ENCODE peak calls at places on chromosomes 12 and 14, in five cellular contexts. One of them, this sample, is unnamed.

GRCh38 chr12:64675795-64676194 is 65.5 kb downstream of the RASSF3 start:
- DNase-seq in H1: no peak
- DNase-seq in HepG2: no peak
- DNase-seq in SK-N-SH: peak
- DNase-seq in K562: no peak
- DNase-seq in this sample: no peak

GRCh38 chr12:116454076-116454475 is 105.1 kb upstream of the MAP1LC3B2 start:
- DNase-seq in H1: no peak
- DNase-seq in HepG2: no peak
- DNase-seq in SK-N-SH: no peak
- DNase-seq in K562: no peak
- DNase-seq in this sample: no peak

GRCh38 chr14:60101801-60102200 is 10.1 kb downstream of the PCNX4 start:
- DNase-seq in H1: no peak
- DNase-seq in HepG2: no peak
- DNase-seq in SK-N-SH: no peak
- DNase-seq in K562: no peak
- DNase-seq in this sample: no peak

GRCh38 chr14:90568405-90568804 is 171.6 kb downstream of the CALM1 start:
- DNase-seq in H1: no peak
- DNase-seq in HepG2: no peak
- DNase-seq in SK-N-SH: no peak
- DNase-seq in K562: no peak
- DNase-seq in this sample: no peak

GRCh38 chr12:105418232-105418631 is 87.7 kb downstream of the C12orf75 start:
- DNase-seq in H1: no peak
- DNase-seq in HepG2: no peak
- DNase-seq in SK-N-SH: no peak
- DNase-seq in K562: no peak
- DNase-seq in this sample: no peak

GRCh38 chr14:106875503-106875902 is 1349.1 kb downstream of the TMEM121 start:
- DNase-seq in H1: no peak
- DNase-seq in HepG2: no peak
- DNase-seq in SK-N-SH: no peak
- DNase-seq in K562: no peak
- DNase-seq in this sample: no peak

GRCh38 chr12:42921741-42922511 is 332.4 kb upstream of the PRICKLE1 start:
- DNase-seq in H1: no peak
- DNase-seq in HepG2: no peak
- DNase-seq in SK-N-SH: peak
- DNase-seq in K562: no peak
- DNase-seq in this sample: no peak

GRCh38 chr12:60689137-60689536 is 1093.3 kb downstream of the SLC16A7 start:
- DNase-seq in H1: no peak
- DNase-seq in HepG2: no peak
- DNase-seq in SK-N-SH: no peak
- DNase-seq in K562: no peak
- DNase-seq in this sample: no peak

GRCh38 chr14:51094282-51094821 is 553 bp downstream of the TRIM9 start:
- DNase-seq in H1: no peak
- DNase-seq in HepG2: no peak
- DNase-seq in SK-N-SH: peak
- DNase-seq in K562: no peak
- DNase-seq in this sample: peak

GRCh38 chr12:83461326-83461985 is 774.8 kb downstream of the TMTC2 start:
- DNase-seq in H1: no peak
- DNase-seq in HepG2: no peak
- DNase-seq in SK-N-SH: no peak
- DNase-seq in K562: no peak
- DNase-seq in this sample: no peak

GRCh38 chr12:206746-207440 is 7.1 kb downstream of the SLC6A12 start:
- DNase-seq in H1: no peak
- DNase-seq in HepG2: no peak
- DNase-seq in SK-N-SH: no peak
- DNase-seq in K562: no peak
- DNase-seq in this sample: no peak

GRCh38 chr12:53232641-53233538 is 881 bp upstream of the RARG start:
- DNase-seq in H1: no peak
- DNase-seq in HepG2: no peak
- DNase-seq in SK-N-SH: peak
- DNase-seq in K562: peak
- DNase-seq in this sample: peak

GRCh38 chr12:107377596-107378385 is 284.4 kb upstream of the CRY1 start:
- DNase-seq in H1: no peak
- DNase-seq in HepG2: no peak
- DNase-seq in SK-N-SH: no peak
- DNase-seq in K562: no peak
- DNase-seq in this sample: no peak

GRCh38 chr14:69873877-69874780 is 5.1 kb upstream of the SMOC1 start:
- DNase-seq in H1: no peak
- DNase-seq in HepG2: no peak
- DNase-seq in SK-N-SH: no peak
- DNase-seq in K562: no peak
- DNase-seq in this sample: no peak

GRCh38 chr14:39395555-39396254 is 36.5 kb downstream of the FBXO33 start:
- DNase-seq in H1: no peak
- DNase-seq in HepG2: no peak
- DNase-seq in SK-N-SH: no peak
- DNase-seq in K562: peak
- DNase-seq in this sample: no peak

GRCh38 chr14:96693986-96694385 is 103.2 kb upstream of the VRK1 start:
- DNase-seq in H1: no peak
- DNase-seq in HepG2: peak
- DNase-seq in SK-N-SH: no peak
- DNase-seq in K562: no peak
- DNase-seq in this sample: no peak

GRCh38 chr14:41806355-41806975 is 199.8 kb downstream of the LRFN5 start:
- DNase-seq in H1: no peak
- DNase-seq in HepG2: no peak
- DNase-seq in SK-N-SH: no peak
- DNase-seq in K562: no peak
- DNase-seq in this sample: no peak

DNA sequence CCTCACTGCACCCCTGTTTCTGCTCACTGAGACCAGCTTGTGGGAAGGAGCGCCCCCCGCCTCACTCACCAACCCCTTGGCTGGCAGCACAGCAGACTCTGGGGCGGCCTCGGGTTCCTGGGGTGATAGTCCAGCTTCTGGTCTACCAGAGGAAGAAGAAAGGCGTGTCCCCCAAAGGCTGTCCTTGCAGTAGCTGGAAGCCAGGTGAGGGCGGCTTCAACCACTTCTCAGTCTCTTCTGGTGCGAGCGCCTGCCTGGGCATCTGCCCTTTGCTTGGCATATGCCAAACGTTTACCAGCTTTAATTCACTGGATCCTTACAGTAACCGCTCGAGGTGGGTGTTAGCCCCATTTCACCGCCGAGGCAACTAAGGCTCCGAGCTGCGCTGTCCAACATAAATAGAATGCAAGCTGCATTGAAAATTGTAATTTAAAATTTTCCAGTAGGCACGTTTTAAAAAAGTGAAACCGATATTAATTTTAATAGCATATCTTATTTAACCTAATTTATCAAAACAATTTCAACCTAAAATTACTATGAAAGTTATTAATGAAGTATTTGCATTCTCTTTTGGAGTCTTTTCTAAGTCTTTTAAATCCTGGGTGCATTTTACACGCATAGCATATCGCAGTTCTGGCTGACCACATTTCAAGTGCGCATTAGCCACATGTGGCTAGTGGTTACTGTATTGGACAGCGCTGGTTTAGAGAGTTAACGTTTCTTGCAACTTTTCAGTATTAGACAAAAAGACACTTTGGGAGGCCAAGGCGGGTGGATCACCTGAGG is 872 bp downstream of the FAM177A1 start:
- DNase-seq in H1: no peak
- DNase-seq in HepG2: peak
- DNase-seq in SK-N-SH: no peak
- DNase-seq in K562: no peak
- DNase-seq in this sample: peak
- TF ChIP-seq TAF1 in H1: no peak
- TF ChIP-seq TAF1 in HepG2: no peak
- TF ChIP-seq TAF1 in SK-N-SH: no peak
- TF ChIP-seq TAF1 in K562: no peak
- TF ChIP-seq TAF1 in this sample: no peak

DNA sequence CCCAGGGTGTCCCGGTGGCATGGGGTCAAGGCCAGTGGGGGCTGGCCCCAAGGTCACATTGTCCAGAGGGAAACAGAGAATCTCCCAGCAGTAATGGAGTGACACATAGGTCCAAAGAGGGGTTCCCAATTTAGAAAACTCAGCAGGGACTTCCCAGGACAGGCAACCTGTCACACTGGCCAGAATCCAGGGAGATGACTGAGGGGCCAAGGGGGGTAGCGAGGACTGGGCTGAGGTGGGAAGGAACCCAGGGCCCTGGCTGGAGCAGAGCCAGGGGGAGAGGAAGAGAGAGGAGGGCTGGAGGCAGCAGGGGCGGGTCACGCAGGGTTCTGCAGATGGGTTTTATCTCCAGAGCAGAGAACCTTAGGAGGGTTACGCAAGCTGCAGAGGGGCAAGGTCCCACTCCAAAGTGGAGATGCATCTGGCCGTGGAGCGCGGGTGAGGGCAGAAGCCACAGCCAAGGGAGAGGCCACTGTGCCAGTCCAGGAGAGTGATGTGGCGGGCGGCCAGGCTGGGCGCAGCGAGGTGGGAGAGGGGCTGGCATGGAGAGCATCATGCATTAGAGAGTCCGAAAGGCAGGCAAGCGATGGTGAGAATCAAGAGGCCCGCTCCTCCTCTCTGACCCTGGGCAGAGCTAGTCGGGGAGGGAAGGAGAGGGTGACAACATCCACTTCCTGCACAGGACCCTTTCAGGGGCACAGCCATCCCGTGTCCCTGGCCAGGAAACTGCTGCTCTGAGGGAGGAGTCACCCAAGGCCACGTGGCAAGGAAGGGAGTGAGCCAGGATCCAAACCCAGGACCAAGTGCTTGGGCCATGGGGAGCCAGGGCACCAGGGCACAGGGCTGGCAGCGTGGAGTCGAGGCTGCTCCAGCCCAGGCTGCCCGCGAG is 29.0 kb downstream of the NCOR2 start:
- DNase-seq in H1: no peak
- DNase-seq in HepG2: peak
- DNase-seq in SK-N-SH: peak
- DNase-seq in K562: no peak
- DNase-seq in this sample: no peak
- TF ChIP-seq TAF1 in H1: no peak
- TF ChIP-seq TAF1 in HepG2: no peak
- TF ChIP-seq TAF1 in SK-N-SH: no peak
- TF ChIP-seq TAF1 in K562: no peak
- TF ChIP-seq TAF1 in this sample: no peak

GRCh38 chr14:100303179-100303578 is 3.1 kb downstream of the SLC25A29 start:
- DNase-seq in H1: no peak
- DNase-seq in HepG2: no peak
- DNase-seq in SK-N-SH: peak
- DNase-seq in K562: peak
- DNase-seq in this sample: no peak
- TF ChIP-seq TAF1 in H1: no peak
- TF ChIP-seq TAF1 in HepG2: no peak
- TF ChIP-seq TAF1 in SK-N-SH: no peak
- TF ChIP-seq TAF1 in K562: no peak
- TF ChIP-seq TAF1 in this sample: no peak

DNA sequence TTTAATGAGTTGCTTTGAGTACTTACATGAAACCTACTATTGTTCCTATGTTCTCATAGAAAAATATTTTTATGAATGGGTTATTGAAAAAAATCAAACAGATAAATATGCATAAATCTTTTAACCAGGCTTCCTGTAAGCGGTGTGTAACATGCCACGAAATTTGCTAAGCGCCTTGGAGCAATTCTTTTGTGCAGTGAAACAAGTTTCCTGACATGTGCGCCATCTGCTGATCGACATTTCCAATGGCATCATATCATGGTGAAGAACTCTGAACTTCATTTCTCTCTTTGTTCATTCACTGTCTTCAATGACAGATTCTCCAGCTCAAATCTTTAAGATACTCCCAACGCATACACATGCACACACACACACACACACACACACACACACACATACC is 145.6 kb upstream of the NAV3 start:
- DNase-seq in H1: no peak
- DNase-seq in HepG2: peak
- DNase-seq in SK-N-SH: peak
- DNase-seq in K562: no peak
- DNase-seq in this sample: no peak
- TF ChIP-seq TAF1 in H1: no peak
- TF ChIP-seq TAF1 in HepG2: no peak
- TF ChIP-seq TAF1 in SK-N-SH: no peak
- TF ChIP-seq TAF1 in K562: no peak
- TF ChIP-seq TAF1 in this sample: no peak

GRCh38 chr14:33588771-33589170 is 362.1 kb downstream of the EGLN3 start:
- DNase-seq in H1: no peak
- DNase-seq in HepG2: no peak
- DNase-seq in SK-N-SH: no peak
- DNase-seq in K562: no peak
- DNase-seq in this sample: no peak
- TF ChIP-seq TAF1 in H1: no peak
- TF ChIP-seq TAF1 in HepG2: no peak
- TF ChIP-seq TAF1 in SK-N-SH: no peak
- TF ChIP-seq TAF1 in K562: no peak
- TF ChIP-seq TAF1 in this sample: no peak

GRCh38 chr12:85357609-85358008 is 77.6 kb downstream of the ALX1 start:
- DNase-seq in H1: no peak
- DNase-seq in HepG2: no peak
- DNase-seq in SK-N-SH: no peak
- DNase-seq in K562: no peak
- DNase-seq in this sample: no peak
- TF ChIP-seq TAF1 in H1: no peak
- TF ChIP-seq TAF1 in HepG2: no peak
- TF ChIP-seq TAF1 in SK-N-SH: no peak
- TF ChIP-seq TAF1 in K562: no peak
- TF ChIP-seq TAF1 in this sample: no peak

GRCh38 chr12:127680516-127680915 is 586.5 kb upstream of the TMEM132C start:
- DNase-seq in H1: no peak
- DNase-seq in HepG2: no peak
- DNase-seq in SK-N-SH: no peak
- DNase-seq in K562: no peak
- DNase-seq in this sample: no peak
- TF ChIP-seq TAF1 in H1: no peak
- TF ChIP-seq TAF1 in HepG2: no peak
- TF ChIP-seq TAF1 in SK-N-SH: no peak
- TF ChIP-seq TAF1 in K562: no peak
- TF ChIP-seq TAF1 in this sample: no peak

GRCh38 chr12:92928431-92928961 is 599 bp downstream of the EEA1 start:
- DNase-seq in H1: no peak
- DNase-seq in HepG2: no peak
- DNase-seq in SK-N-SH: peak
- DNase-seq in K562: peak
- DNase-seq in this sample: no peak
- TF ChIP-seq TAF1 in H1: no peak
- TF ChIP-seq TAF1 in HepG2: no peak
- TF ChIP-seq TAF1 in SK-N-SH: no peak
- TF ChIP-seq TAF1 in K562: no peak
- TF ChIP-seq TAF1 in this sample: no peak